ENCODE peak calls at places on chromosomes 4 and X, in nine cellular contexts. K, H, D, B, F, Z, P, J and N are unnamed samples.
A peak's percentile ranks its signal among the peaks of the same experiment; 100 is the strongest.

GRCh38 chr4:186948361-186949291 is 225.0 kb upstream of the FAT1 start:
- DNase-seq in Z (no peak), D (no peak), K (no peak), P (no peak), B (no peak), J (no peak), H (peak; percentile 33), F (no peak), N (no peak)

GRCh38 chr4:60737858-60738257 is 462.3 kb upstream of the ADGRL3 start:
- DNase-seq in J (no peak), B (no peak), F (no peak), P (no peak), D (no peak), Z (no peak), K (no peak), H (no peak), N (peak; percentile 55)

GRCh38 chr4:4735870-4736269 is 123.6 kb upstream of the MSX1 start:
- DNase-seq in B (no peak), K (no peak), J (no peak), F (peak; percentile 16), P (no peak), H (no peak), D (no peak), Z (no peak), N (peak; percentile 35)

GRCh38 chr4:73856518-73856917 is 3.4 kb downstream of the PF4V1 start:
- DNase-seq in K (no peak), P (no peak), J (no peak), D (no peak), F (no peak), B (no peak), Z (no peak), H (peak; percentile 66), N (peak; percentile 65)

GRCh38 chr4:83454626-83455025 is 997 bp downstream of the HELQ start:
- DNase-seq in Z (no peak), P (no peak), B (no peak), H (no peak), K (no peak), F (no peak), D (no peak), J (no peak), N (peak; percentile 4)

GRCh38 chr4:174749091-174749490 is 80.0 kb downstream of the GLRA3 start:
- DNase-seq in H (no peak), D (no peak), J (no peak), Z (no peak), K (no peak), P (no peak), F (no peak), B (no peak), N (peak; percentile 34)

GRCh38 chr4:76708986-76709385 is 189.0 kb downstream of the SOWAHB start:
- DNase-seq in P (no peak), D (no peak), K (no peak), B (no peak), F (no peak), Z (no peak), J (no peak), H (no peak), N (no peak)

GRCh38 chrX:134374294-134374693 is 85.7 kb upstream of the HPRT1 start:
- DNase-seq in P (no peak), Z (no peak), H (no peak), J (no peak), D (no peak), B (no peak), F (no peak), K (no peak), N (peak; percentile 27)

GRCh38 chrX:2811271-2811670 is 17.5 kb upstream of the GYG2 start:
- DNase-seq in Z (no peak), H (no peak), D (no peak), K (no peak), F (no peak), B (no peak), P (no peak), J (no peak), N (no peak)

GRCh38 chrX:105823092-105823454 is 734 bp downstream of the NRK start:
- DNase-seq in H (no peak), K (no peak), P (no peak), F (no peak), B (no peak), D (no peak), J (no peak), Z (no peak), N (no peak)

GRCh38 chr4:183097251-183098079 is 1.6 kb upstream of the WWC2 start:
- DNase-seq in H (no peak), Z (peak; percentile 6), J (no peak), P (no peak), K (peak; percentile 32), D (no peak), B (no peak), F (no peak), N (no peak)

GRCh38 chr4:20552004-20552403 is 148.3 kb upstream of the PACRGL start:
- DNase-seq in B (no peak), P (no peak), K (no peak), F (no peak), Z (no peak), D (no peak), J (no peak), H (no peak), N (no peak)

GRCh38 chrX:39990388-39990787 is 107.4 kb downstream of the BCOR start:
- DNase-seq in F (no peak), J (no peak), B (no peak), K (no peak), H (no peak), Z (no peak), D (no peak), P (no peak), N (no peak)

GRCh38 chrX:103556941-103557340 is 28.4 kb upstream of the TCEAL4 start:
- DNase-seq in H (no peak), K (no peak), B (peak; percentile 3), D (no peak), F (no peak), J (no peak), Z (no peak), P (no peak), N (no peak)

GRCh38 chr4:85722806-85723205 is 247.9 kb downstream of the ARHGAP24 start:
- DNase-seq in F (no peak), H (no peak), Z (no peak), D (no peak), P (no peak), B (no peak), J (no peak), K (no peak), N (no peak)

GRCh38 chr4:25509656-25510055 is 132.6 kb downstream of the ANAPC4 start:
- DNase-seq in D (no peak), F (no peak), P (no peak), J (no peak), Z (no peak), B (no peak), K (no peak), H (no peak), N (no peak)

GRCh38 chr4:73311428-73311827 is 52.8 kb upstream of the ANKRD17 start:
- DNase-seq in D (no peak), K (no peak), P (no peak), B (no peak), Z (no peak), J (no peak), H (peak; percentile 32), F (no peak), N (peak; percentile 26)

GRCh38 chrX:15404712-15405111 is 20.5 kb upstream of the VEGFD start:
- DNase-seq in K (no peak), H (peak; percentile 65), P (no peak), Z (no peak), J (no peak), D (no peak), B (no peak), F (peak; percentile 21), N (no peak)

GRCh38 chr4:84856468-84856867 is 110.0 kb downstream of the WDFY3 start:
- DNase-seq in K (no peak), F (no peak), Z (no peak), H (no peak), B (no peak), P (no peak), J (no peak), D (no peak), N (no peak)

GRCh38 chrX:39327705-39328104 is 526.4 kb downstream of the MID1IP1 start:
- DNase-seq in H (no peak), D (no peak), J (no peak), P (no peak), Z (no peak), K (no peak), F (no peak), B (no peak), N (no peak)